ENCODE peak calls at places on chromosomes 13 and 19, in eight cellular contexts. K is NCI-H510A treated with DMSO at 0.1 percent for 48 hours; A is transverse colon; S is HAP-1; Q is H1; L is activated CD4-positive, alpha-beta T cell treated with anti-CD3 and anti-CD28 coated beads, Interleukin-2, amount 10 ng/mL, durations not matched to agents 24 days and 14 days; V is kidney tubule cell; C is amygdala. G is an unnamed sample.

GRCh38 chr13:36345438-36346221 is 564 bp downstream of the SPART start:
- DNase-seq in L (peak), V (peak), C (peak), Q (peak), A (peak), K (peak), S (peak), G (peak)

GRCh38 chr13:47094734-47095434 is 198.0 kb upstream of the HTR2A start:
- DNase-seq in L (no peak), C (no peak), Q (no peak), K (no peak), V (peak), S (no peak), A (no peak), G (no peak)

GRCh38 chr19:31408460-31409124 is 59.4 kb upstream of the TSHZ3 start:
- DNase-seq in V (peak), Q (no peak), S (no peak), A (no peak), L (no peak), C (no peak), K (no peak), G (no peak)

GRCh38 chr13:28257305-28257704 is 119.0 kb downstream of the PAN3 start:
- DNase-seq in K (no peak), S (no peak), Q (no peak), C (no peak), L (no peak), A (no peak), V (no peak), G (no peak)

GRCh38 chr19:46197314-46198070 is 32.0 kb upstream of the IGFL1 start:
- DNase-seq in Q (no peak), K (no peak), A (no peak), L (no peak), V (no peak), C (no peak), S (no peak), G (no peak)

GRCh38 chr13:54750521-54750920 is 1721.9 kb downstream of the OLFM4 start:
- DNase-seq in Q (no peak), A (no peak), L (no peak), S (no peak), V (no peak), C (no peak), K (peak), G (no peak)

GRCh38 chr19:48837081-48837524 is 812 bp upstream of the HSD17B14 start:
- DNase-seq in K (peak), V (peak), A (peak), S (no peak), L (peak), C (peak), Q (peak), G (peak)

GRCh38 chr19:38644719-38645118 is 2.7 kb upstream of the ACTN4 start:
- DNase-seq in Q (no peak), K (no peak), C (no peak), L (no peak), V (peak), A (peak), S (no peak), G (no peak)

GRCh38 chr13:23959231-23959862 is 62.0 kb upstream of the C1QTNF9B start:
- DNase-seq in L (no peak), S (no peak), V (peak), K (no peak), Q (no peak), A (no peak), C (no peak), G (no peak)

GRCh38 chr19:19342086-19343015 is 21.7 kb downstream of the MAU2 start:
- DNase-seq in K (peak), C (peak), S (peak), A (peak), V (peak), L (no peak), Q (peak), G (no peak)

GRCh38 chr13:47480121-47480520 is 521.0 kb downstream of the SUCLA2 start:
- DNase-seq in C (no peak), Q (no peak), S (no peak), L (no peak), K (no peak), V (peak), A (no peak), G (no peak)

GRCh38 chr13:110109910-110110309 is 197.0 kb downstream of the COL4A1 start:
- DNase-seq in L (no peak), S (no peak), V (peak), C (no peak), Q (no peak), A (peak), K (no peak), G (no peak)

GRCh38 chr13:110483386-110483785 is 78.1 kb downstream of the RAB20 start:
- DNase-seq in S (no peak), K (no peak), C (peak), A (no peak), V (no peak), L (no peak), Q (no peak), G (no peak)

GRCh38 chr19:43809762-43810696 is 7.8 kb upstream of the LYPD5 start:
- DNase-seq in V (peak), L (peak), C (no peak), S (peak), A (no peak), Q (no peak), K (peak), G (peak)

GRCh38 chr19:10892256-10892655 is 20.9 kb downstream of the CARM1 start:
- DNase-seq in S (no peak), Q (no peak), A (no peak), L (no peak), K (peak), V (no peak), C (no peak), G (no peak)

GRCh38 chr13:27821566-27821965 is 29.3 kb downstream of the GSX1 start:
- DNase-seq in S (peak), C (no peak), V (no peak), Q (peak), A (no peak), K (no peak), L (no peak), G (no peak)

GRCh38 chr13:23323946-23324709 is 109.4 kb downstream of the SACS start:
- DNase-seq in Q (no peak), K (peak), V (no peak), L (no peak), S (no peak), C (no peak), A (no peak), G (no peak)

GRCh38 chr13:33787051-33787591 is 30.8 kb upstream of the RFC3 start:
- DNase-seq in Q (no peak), V (no peak), S (no peak), A (no peak), L (peak), K (no peak), C (no peak), G (no peak)

GRCh38 chr13:104450006-104450405 is 1383.8 kb upstream of the SLC10A2 start:
- DNase-seq in Q (no peak), V (no peak), A (no peak), S (no peak), K (no peak), C (no peak), L (no peak), G (no peak)

GRCh38 chr19:47225746-47226425 is 5.1 kb downstream of the BBC3 start:
- DNase-seq in L (peak), K (peak), Q (peak), A (peak), C (peak), S (peak), V (peak), G (peak)

GRCh38 chr19:6833166-6833790 is 54.1 kb upstream of the ADGRE1 start:
- DNase-seq in K (no peak), L (no peak), C (no peak), Q (no peak), S (no peak), A (no peak), V (no peak), G (no peak)

GRCh38 chr19:29006057-29006735 is 206.8 kb downstream of the UQCRFS1 start:
- DNase-seq in C (no peak), Q (no peak), K (no peak), S (no peak), A (no peak), V (peak), L (no peak), G (no peak)

GRCh38 chr19:54653181-54653809 is 9.5 kb upstream of the LILRB4 start:
- DNase-seq in C (no peak), K (peak), S (peak), V (peak), Q (no peak), A (no peak), L (no peak), G (peak)

GRCh38 chr13:34349091-34349722 is 531.3 kb downstream of the RFC3 start:
- DNase-seq in K (peak), A (peak), V (peak), C (no peak), Q (no peak), L (no peak), S (no peak), G (no peak)

GRCh38 chr19:31312004-31312403 is 37.2 kb downstream of the TSHZ3 start:
- DNase-seq in L (no peak), C (no peak), V (no peak), S (no peak), Q (no peak), A (no peak), K (no peak), G (no peak)

GRCh38 chr19:54390942-54391577 is 24.2 kb upstream of the TTYH1 start:
- DNase-seq in V (peak), S (peak), A (peak), Q (peak), C (peak), K (peak), L (peak), G (peak)

GRCh38 chr19:4523306-4524110 is 5.2 kb upstream of the PLIN4 start:
- DNase-seq in C (peak), S (peak), K (no peak), V (peak), L (peak), A (peak), Q (peak), G (no peak)

GRCh38 chr13:98556968-98557591 is 19.8 kb downstream of the STK24 start:
- DNase-seq in K (no peak), S (no peak), L (no peak), V (peak), A (no peak), C (no peak), Q (no peak), G (no peak)

GRCh38 chr19:7869910-7870511 is 4.2 kb downstream of the PRR36 start:
- DNase-seq in L (peak), V (peak), A (peak), S (peak), Q (peak), K (no peak), C (no peak), G (peak)

GRCh38 chr19:9861503-9861902 is 26.4 kb downstream of the PIN1 start:
- DNase-seq in K (no peak), V (no peak), S (no peak), A (no peak), L (no peak), Q (no peak), C (no peak), G (no peak)

GRCh38 chr13:63345835-63346234 is 1930.2 kb upstream of the PCDH20 start:
- DNase-seq in V (no peak), Q (no peak), L (no peak), S (no peak), K (no peak), A (no peak), C (no peak), G (no peak)

GRCh38 chr19:55319786-55320185 is 5.4 kb downstream of the TMEM150B start:
- DNase-seq in C (peak), A (no peak), S (peak), V (no peak), K (peak), Q (peak), L (no peak), G (peak)

G was measured in hippocampal formation.